ENCODE peak calls at places on chromosomes 5 and 9, in five cellular contexts. L is HFF-Myc, J is NCI-H748 treated with DMSO at 0.1 percent for 48 hours, H is non-pigmented ciliary epithelial cell, Z is fibroblast of pulmonary artery. V is an unnamed sample.

GRCh38 chr9:125536184-125537152 is 170.5 kb downstream of the MAPKAP1 start:
- DNase-seq in L (no peak), J (peak), H (no peak), Z (no peak), V (no peak)

GRCh38 chr5:68504306-68504705 is 288.8 kb downstream of the PIK3R1 start:
- DNase-seq in L (no peak), J (no peak), H (no peak), Z (no peak), V (no peak)

GRCh38 chr9:126327750-126328120 is 1.1 kb downstream of the MVB12B start:
- DNase-seq in L (no peak), J (no peak), H (no peak), Z (no peak), V (no peak)

GRCh38 chr5:80231243-80231642 is 24.6 kb downstream of the SERINC5 start:
- DNase-seq in L (no peak), J (no peak), H (no peak), Z (peak), V (no peak)

GRCh38 chr5:88813805-88814584 is 69.0 kb downstream of the MEF2C start:
- DNase-seq in L (no peak), J (no peak), H (no peak), Z (no peak), V (no peak)

GRCh38 chr5:169112016-169112415 is 188.9 kb downstream of the SLIT3 start:
- DNase-seq in L (no peak), J (no peak), H (no peak), Z (no peak), V (no peak)

GRCh38 chr9:94169978-94170377 is 85.7 kb downstream of the PTPDC1 start:
- DNase-seq in L (no peak), J (no peak), H (no peak), Z (no peak), V (no peak)

GRCh38 chr9:27192291-27192960 is 83.4 kb downstream of the TEK start:
- DNase-seq in L (no peak), J (no peak), H (no peak), Z (peak), V (no peak)

GRCh38 chr9:93263334-93264229 is 79.6 kb downstream of the WNK2 start:
- DNase-seq in L (no peak), J (no peak), H (no peak), Z (no peak), V (no peak)

GRCh38 chr9:86944974-86945867 is 2.1 kb downstream of the GAS1 start:
- DNase-seq in L (no peak), J (no peak), H (no peak), Z (peak), V (no peak)

GRCh38 chr9:87194471-87194870 is 247.2 kb upstream of the GAS1 start:
- DNase-seq in L (peak), J (no peak), H (peak), Z (peak), V (no peak)

GRCh38 chr5:173271371-173271770 is 36.4 kb upstream of the NKX2-5 start:
- DNase-seq in L (no peak), J (no peak), H (no peak), Z (no peak), V (no peak)

GRCh38 chr9:73348485-73348884 is 196.8 kb downstream of the ANXA1 start:
- DNase-seq in L (no peak), J (no peak), H (peak), Z (peak), V (no peak)

GRCh38 chr9:70374962-70375618 is 39.4 kb downstream of the KLF9 start:
- DNase-seq in L (no peak), J (no peak), H (no peak), Z (no peak), V (no peak)

GRCh38 chr5:154395407-154396106 is 50.2 kb upstream of the SAP30L start:
- DNase-seq in L (no peak), J (no peak), H (no peak), Z (peak), V (no peak)